ENCODE peak calls at places on chromosomes 5 and 9, in ten cellular contexts. I is left lobe of liver; A is GM03348; L is NCI-H510A treated with DMSO at 0.1 percent for 48 hours; R is lower lobe of right lung; X is activated CD8-positive, alpha-beta memory T cell treated with anti-CD3 and anti-CD28 coated beads for 48 hours; Z is HT-29; M is stimulated activated naive CD8-positive, alpha-beta T cell treated with anti-CD3 and anti-CD28 coated beads, Interleukin-15, Interleukin-2, amounts not matched to agents 100 U/mL and 50 U/mL, for 24 hours; C is NAMALWA; K is HT1080. Q is an unnamed sample.

GRCh38 chr9:16559418-16560188 is 310.9 kb downstream of the BNC2 start:
- DNase-seq in I (peak), A (no peak), L (no peak), R (no peak), X (no peak), Z (no peak), M (no peak), C (no peak), K (no peak), Q (no peak)

GRCh38 chr5:132663771-132664695 is 6.1 kb downstream of the IL13 start:
- DNase-seq in I (no peak), A (no peak), L (no peak), R (no peak), X (no peak), Z (peak), M (no peak), C (no peak), K (no peak), Q (peak)

GRCh38 chr9:6055213-6055612 is 39.8 kb upstream of the RANBP6 start:
- DNase-seq in I (no peak), A (peak), L (peak), R (no peak), X (no peak), Z (peak), M (peak), C (peak), K (peak), Q (peak)

GRCh38 chr5:152884006-152884405 is 478.9 kb upstream of the NMUR2 start:
- DNase-seq in I (no peak), A (no peak), L (no peak), R (no peak), X (no peak), Z (no peak), M (no peak), C (no peak), K (no peak), Q (no peak)

GRCh38 chr5:137921931-137922330 is 32.7 kb downstream of the PKD2L2 start:
- DNase-seq in I (no peak), A (no peak), L (no peak), R (no peak), X (no peak), Z (peak), M (no peak), C (no peak), K (peak), Q (no peak)

GRCh38 chr5:77957931-77958476 is 181.9 kb upstream of the TBCA start:
- DNase-seq in I (no peak), A (no peak), L (no peak), R (no peak), X (no peak), Z (no peak), M (no peak), C (no peak), K (no peak), Q (no peak)

GRCh38 chr5:161007879-161008278 is 155.9 kb upstream of the ATP10B start:
- DNase-seq in I (no peak), A (no peak), L (no peak), R (no peak), X (no peak), Z (no peak), M (no peak), C (no peak), K (no peak), Q (no peak)

GRCh38 chr9:137728444-137729311 is 109.9 kb downstream of the EHMT1 start:
- DNase-seq in I (no peak), A (no peak), L (no peak), R (no peak), X (no peak), Z (no peak), M (no peak), C (no peak), K (no peak), Q (no peak)

GRCh38 chr5:122492675-122493074 is 180.6 kb downstream of the SNCAIP start:
- DNase-seq in I (no peak), A (no peak), L (no peak), R (no peak), X (no peak), Z (peak), M (no peak), C (peak), K (peak), Q (no peak)

GRCh38 chr9:135106551-135107270 is 19.2 kb downstream of the OLFM1 start:
- DNase-seq in I (no peak), A (no peak), L (no peak), R (no peak), X (no peak), Z (no peak), M (no peak), C (no peak), K (no peak), Q (no peak)

GRCh38 chr9:109213300-109214121 is 46.5 kb upstream of the FRRS1L start:
- DNase-seq in I (no peak), A (no peak), L (no peak), R (no peak), X (no peak), Z (no peak), M (no peak), C (no peak), K (no peak), Q (no peak)

GRCh38 chr5:38541174-38541724 is 15.2 kb downstream of the LIFR start:
- DNase-seq in I (no peak), A (no peak), L (peak), R (no peak), X (no peak), Z (no peak), M (no peak), C (no peak), K (no peak), Q (no peak)

GRCh38 chr9:106921341-106921899 is 58.5 kb downstream of the ZNF462 start:
- DNase-seq in I (no peak), A (peak), L (peak), R (no peak), X (no peak), Z (peak), M (no peak), C (no peak), K (no peak), Q (no peak)

Q was measured in GM06990.